ENCODE peak calls at places on chromosomes 6 and 20, in seven cellular contexts. One of them, this sample, is unnamed.

GRCh38 chr20:14744723-14745122 is 407.3 kb upstream of the FLRT3 start:
- DNase-seq in neuronal stem cell: no peak
- DNase-seq in right atrium auricular region: no peak
- DNase-seq in upper lobe of right lung: no peak
- DNase-seq in MM.1S: no peak
- DNase-seq in mesendoderm: no peak
- DNase-seq in Peyer's patch: no peak
- DNase-seq in this sample: no peak

GRCh38 chr6:56040271-56040670 is 164.9 kb upstream of the BMP5 start:
- DNase-seq in MM.1S: peak
- DNase-seq in Peyer's patch: no peak
- DNase-seq in mesendoderm: no peak
- DNase-seq in upper lobe of right lung: no peak
- DNase-seq in right atrium auricular region: no peak
- DNase-seq in neuronal stem cell: no peak
- DNase-seq in this sample: no peak

GRCh38 chr6:6886886-6887285 is 220.9 kb upstream of the RREB1 start:
- DNase-seq in right atrium auricular region: no peak
- DNase-seq in neuronal stem cell: no peak
- DNase-seq in upper lobe of right lung: no peak
- DNase-seq in mesendoderm: no peak
- DNase-seq in Peyer's patch: no peak
- DNase-seq in MM.1S: no peak
- DNase-seq in this sample: no peak

GRCh38 chr6:33410711-33411631 is at the start of gene PHF1:
- DNase-seq in mesendoderm: no peak
- DNase-seq in neuronal stem cell: no peak
- DNase-seq in MM.1S: no peak
- DNase-seq in Peyer's patch: peak
- DNase-seq in right atrium auricular region: no peak
- DNase-seq in upper lobe of right lung: no peak
- DNase-seq in this sample: no peak

GRCh38 chr20:12394786-12395185 is 477.1 kb downstream of the BTBD3 start:
- DNase-seq in neuronal stem cell: no peak
- DNase-seq in upper lobe of right lung: no peak
- DNase-seq in right atrium auricular region: no peak
- DNase-seq in mesendoderm: peak
- DNase-seq in Peyer's patch: no peak
- DNase-seq in MM.1S: peak
- DNase-seq in this sample: no peak

GRCh38 chr6:135182993-135183531 is 2.0 kb downstream of the MYB start:
- DNase-seq in neuronal stem cell: peak
- DNase-seq in MM.1S: peak
- DNase-seq in mesendoderm: peak
- DNase-seq in right atrium auricular region: no peak
- DNase-seq in upper lobe of right lung: peak
- DNase-seq in Peyer's patch: peak
- DNase-seq in this sample: no peak

GRCh38 chr6:33375143-33375649 is 16.4 kb upstream of the KIFC1 start:
- DNase-seq in mesendoderm: no peak
- DNase-seq in neuronal stem cell: no peak
- DNase-seq in MM.1S: no peak
- DNase-seq in upper lobe of right lung: peak
- DNase-seq in right atrium auricular region: peak
- DNase-seq in Peyer's patch: no peak
- DNase-seq in this sample: peak

GRCh38 chr6:6588064-6588923 is at the start of gene LY86:
- DNase-seq in mesendoderm: no peak
- DNase-seq in neuronal stem cell: no peak
- DNase-seq in right atrium auricular region: no peak
- DNase-seq in MM.1S: peak
- DNase-seq in Peyer's patch: peak
- DNase-seq in upper lobe of right lung: no peak
- DNase-seq in this sample: no peak

GRCh38 chr6:68575765-68576439 is 59.2 kb upstream of the ADGRB3 start:
- DNase-seq in MM.1S: peak
- DNase-seq in upper lobe of right lung: peak
- DNase-seq in neuronal stem cell: no peak
- DNase-seq in mesendoderm: peak
- DNase-seq in right atrium auricular region: no peak
- DNase-seq in Peyer's patch: no peak
- DNase-seq in this sample: peak

GRCh38 chr6:167968091-167968490 is 29.4 kb upstream of the KIF25 start:
- DNase-seq in Peyer's patch: no peak
- DNase-seq in upper lobe of right lung: no peak
- DNase-seq in neuronal stem cell: no peak
- DNase-seq in mesendoderm: peak
- DNase-seq in MM.1S: no peak
- DNase-seq in right atrium auricular region: no peak
- DNase-seq in this sample: no peak

DNA sequence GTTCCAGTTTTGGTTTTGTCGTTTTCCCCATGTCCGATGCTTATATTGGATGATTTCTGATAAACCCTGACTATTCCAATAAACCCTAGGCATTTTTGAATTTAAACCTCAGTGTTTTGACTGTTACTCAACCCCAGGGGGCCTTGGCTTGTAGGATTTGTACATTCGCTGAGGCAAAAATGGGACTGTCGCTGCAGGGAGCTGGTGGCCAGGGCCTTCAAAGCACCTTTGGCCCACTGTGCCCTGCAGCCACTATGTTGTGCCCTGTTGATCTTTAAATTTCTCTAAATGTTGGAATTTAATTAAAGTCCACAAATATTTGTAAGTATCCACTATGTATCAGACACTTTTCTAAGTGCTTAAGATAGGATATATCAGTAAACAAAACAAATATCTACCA is 9.5 kb upstream of the NOL7 start:
- DNase-seq in MM.1S: no peak
- DNase-seq in neuronal stem cell: no peak
- DNase-seq in right atrium auricular region: no peak
- DNase-seq in Peyer's patch: no peak
- DNase-seq in mesendoderm: no peak
- DNase-seq in upper lobe of right lung: no peak
- DNase-seq in this sample: no peak
- H3K4me3 ChIP-seq in MM.1S: no peak
- H3K4me3 ChIP-seq in neuronal stem cell: no peak
- H3K4me3 ChIP-seq in right atrium auricular region: no peak
- H3K4me3 ChIP-seq in Peyer's patch: no peak
- H3K4me3 ChIP-seq in mesendoderm: no peak
- H3K4me3 ChIP-seq in upper lobe of right lung: no peak
- H3K4me3 ChIP-seq in this sample: no peak

GRCh38 chr20:61885759-61886715 is 179.6 kb downstream of the TAF4 start:
- DNase-seq in right atrium auricular region: no peak
- DNase-seq in mesendoderm: no peak
- DNase-seq in upper lobe of right lung: no peak
- DNase-seq in MM.1S: no peak
- DNase-seq in Peyer's patch: no peak
- DNase-seq in neuronal stem cell: no peak
- DNase-seq in this sample: no peak
- H3K4me3 ChIP-seq in right atrium auricular region: no peak
- H3K4me3 ChIP-seq in mesendoderm: no peak
- H3K4me3 ChIP-seq in upper lobe of right lung: no peak
- H3K4me3 ChIP-seq in MM.1S: no peak
- H3K4me3 ChIP-seq in Peyer's patch: no peak
- H3K4me3 ChIP-seq in neuronal stem cell: no peak
- H3K4me3 ChIP-seq in this sample: no peak

DNA sequence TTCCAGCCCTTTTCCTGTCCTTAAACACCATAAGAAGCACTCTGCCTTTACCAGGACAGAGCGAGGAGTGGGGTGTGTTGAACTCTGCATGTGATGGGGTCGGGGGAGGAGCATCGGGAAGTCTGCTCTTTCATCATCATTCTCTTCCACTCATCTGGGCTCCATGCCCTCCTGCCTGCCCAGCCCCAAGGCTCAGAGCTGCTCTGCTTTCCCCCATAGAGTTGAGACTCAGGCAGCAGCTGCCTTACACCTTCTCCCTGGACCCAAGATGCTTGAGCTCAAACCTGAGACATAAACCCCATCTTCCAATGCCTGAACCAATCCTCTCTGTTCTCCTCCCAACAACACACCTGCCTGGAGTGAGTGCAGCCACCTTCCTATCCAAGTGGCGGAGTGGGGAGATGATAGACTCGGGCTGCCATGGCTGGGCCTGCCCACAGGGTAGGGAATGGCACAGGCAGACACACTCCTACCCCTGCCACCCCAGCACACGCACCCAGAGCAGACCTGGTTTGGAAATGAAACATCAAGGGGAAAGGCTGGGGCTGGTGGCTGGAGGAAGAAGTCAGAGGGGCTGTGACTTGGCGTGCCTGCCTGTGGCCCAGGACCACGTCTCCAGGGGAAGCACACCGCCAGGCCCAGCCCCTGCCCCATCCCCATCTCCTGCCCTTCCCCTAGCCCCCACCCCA is 28.4 kb downstream of the TFEB start:
- DNase-seq in MM.1S: no peak
- DNase-seq in neuronal stem cell: no peak
- DNase-seq in Peyer's patch: peak
- DNase-seq in right atrium auricular region: peak
- DNase-seq in upper lobe of right lung: no peak
- DNase-seq in mesendoderm: no peak
- DNase-seq in this sample: peak
- H3K4me3 ChIP-seq in MM.1S: no peak
- H3K4me3 ChIP-seq in neuronal stem cell: no peak
- H3K4me3 ChIP-seq in Peyer's patch: peak
- H3K4me3 ChIP-seq in right atrium auricular region: no peak
- H3K4me3 ChIP-seq in upper lobe of right lung: no peak
- H3K4me3 ChIP-seq in mesendoderm: no peak
- H3K4me3 ChIP-seq in this sample: no peak

GRCh38 chr20:51374961-51375360 is 167.6 kb downstream of the NFATC2 start:
- DNase-seq in neuronal stem cell: no peak
- DNase-seq in Peyer's patch: no peak
- DNase-seq in MM.1S: no peak
- DNase-seq in right atrium auricular region: no peak
- DNase-seq in upper lobe of right lung: peak
- DNase-seq in mesendoderm: no peak
- DNase-seq in this sample: peak

GRCh38 chr20:51376121-51376520 is 166.4 kb downstream of the NFATC2 start:
- DNase-seq in Peyer's patch: no peak
- DNase-seq in upper lobe of right lung: no peak
- DNase-seq in right atrium auricular region: no peak
- DNase-seq in MM.1S: no peak
- DNase-seq in mesendoderm: peak
- DNase-seq in neuronal stem cell: no peak
- DNase-seq in this sample: no peak

GRCh38 chr20:51378171-51378928 is 164.2 kb downstream of the NFATC2 start:
- DNase-seq in neuronal stem cell: no peak
- DNase-seq in right atrium auricular region: no peak
- DNase-seq in mesendoderm: peak
- DNase-seq in MM.1S: no peak
- DNase-seq in Peyer's patch: no peak
- DNase-seq in upper lobe of right lung: peak
- DNase-seq in this sample: peak

GRCh38 chr20:51375561-51375960 is 167.0 kb downstream of the NFATC2 start:
- DNase-seq in neuronal stem cell: no peak
- DNase-seq in upper lobe of right lung: peak
- DNase-seq in right atrium auricular region: no peak
- DNase-seq in mesendoderm: no peak
- DNase-seq in Peyer's patch: no peak
- DNase-seq in MM.1S: no peak
- DNase-seq in this sample: peak

GRCh38 chr20:51377132-51377531 is 165.4 kb downstream of the NFATC2 start:
- DNase-seq in upper lobe of right lung: peak
- DNase-seq in Peyer's patch: no peak
- DNase-seq in neuronal stem cell: no peak
- DNase-seq in mesendoderm: no peak
- DNase-seq in right atrium auricular region: no peak
- DNase-seq in MM.1S: no peak
- DNase-seq in this sample: peak
- H3K4me3 ChIP-seq in upper lobe of right lung: no peak
- H3K4me3 ChIP-seq in Peyer's patch: no peak
- H3K4me3 ChIP-seq in neuronal stem cell: no peak
- H3K4me3 ChIP-seq in mesendoderm: no peak
- H3K4me3 ChIP-seq in right atrium auricular region: no peak
- H3K4me3 ChIP-seq in MM.1S: no peak
- H3K4me3 ChIP-seq in this sample: no peak

GRCh38 chr20:35226126-35226774 is at the start of gene MMP24:
- DNase-seq in neuronal stem cell: no peak
- DNase-seq in upper lobe of right lung: no peak
- DNase-seq in right atrium auricular region: no peak
- DNase-seq in MM.1S: no peak
- DNase-seq in Peyer's patch: no peak
- DNase-seq in mesendoderm: peak
- DNase-seq in this sample: no peak
- H3K4me3 ChIP-seq in neuronal stem cell: peak
- H3K4me3 ChIP-seq in upper lobe of right lung: peak
- H3K4me3 ChIP-seq in right atrium auricular region: peak
- H3K4me3 ChIP-seq in MM.1S: no peak
- H3K4me3 ChIP-seq in Peyer's patch: peak
- H3K4me3 ChIP-seq in mesendoderm: no peak
- H3K4me3 ChIP-seq in this sample: peak

DNA sequence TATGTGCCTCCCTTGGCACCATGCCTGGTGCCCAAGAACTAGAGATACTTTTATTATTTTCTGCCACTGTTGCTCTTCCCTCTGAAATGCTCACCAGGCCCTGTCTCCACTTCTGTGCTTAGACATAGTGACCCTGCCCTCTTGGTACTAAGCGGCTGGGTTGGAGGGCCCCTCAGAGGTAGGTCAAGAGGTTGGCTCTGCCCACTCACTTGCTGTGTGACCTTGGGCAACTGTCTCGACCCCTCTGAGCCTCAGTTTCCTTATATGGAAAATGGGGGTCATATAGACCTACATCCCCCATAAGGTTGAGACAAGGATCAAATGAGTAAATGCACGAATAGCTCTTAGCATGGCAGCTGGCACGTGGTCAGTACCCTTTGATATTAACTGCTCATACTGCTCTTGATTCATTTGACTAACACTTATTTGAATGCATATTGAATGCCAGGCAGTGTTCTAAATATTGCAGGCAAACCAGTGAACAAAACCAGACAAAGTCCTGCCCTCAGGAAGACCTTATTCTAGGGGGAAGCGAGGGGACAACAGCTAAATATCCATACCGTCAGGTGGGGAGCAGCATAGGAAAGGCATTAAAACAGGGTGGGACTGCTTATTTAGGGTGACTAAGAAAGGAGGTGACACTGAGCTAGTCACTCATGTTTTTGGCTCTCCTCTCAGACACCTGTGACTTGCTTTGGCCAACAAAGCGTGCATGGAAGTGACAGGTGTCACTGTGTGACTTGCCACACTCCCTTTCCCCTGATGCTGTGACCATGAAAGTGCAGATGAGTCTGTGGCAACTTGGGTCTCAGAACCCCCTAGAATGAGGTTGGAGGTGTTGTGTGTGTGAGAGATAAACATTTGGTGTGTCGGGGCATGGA is 14.3 kb upstream of the SPO11 start:
- DNase-seq in neuronal stem cell: no peak
- DNase-seq in Peyer's patch: no peak
- DNase-seq in mesendoderm: no peak
- DNase-seq in right atrium auricular region: no peak
- DNase-seq in MM.1S: no peak
- DNase-seq in upper lobe of right lung: no peak
- DNase-seq in this sample: no peak
- H3K4me3 ChIP-seq in neuronal stem cell: no peak
- H3K4me3 ChIP-seq in Peyer's patch: no peak
- H3K4me3 ChIP-seq in mesendoderm: no peak
- H3K4me3 ChIP-seq in right atrium auricular region: no peak
- H3K4me3 ChIP-seq in MM.1S: no peak
- H3K4me3 ChIP-seq in upper lobe of right lung: no peak
- H3K4me3 ChIP-seq in this sample: no peak

GRCh38 chr20:10489853-10490627 is 54.9 kb downstream of the SLX4IP start:
- DNase-seq in mesendoderm: no peak
- DNase-seq in neuronal stem cell: no peak
- DNase-seq in Peyer's patch: no peak
- DNase-seq in right atrium auricular region: no peak
- DNase-seq in MM.1S: no peak
- DNase-seq in upper lobe of right lung: no peak
- DNase-seq in this sample: no peak
- H3K4me3 ChIP-seq in mesendoderm: no peak
- H3K4me3 ChIP-seq in neuronal stem cell: no peak
- H3K4me3 ChIP-seq in Peyer's patch: no peak
- H3K4me3 ChIP-seq in right atrium auricular region: no peak
- H3K4me3 ChIP-seq in MM.1S: no peak
- H3K4me3 ChIP-seq in upper lobe of right lung: no peak
- H3K4me3 ChIP-seq in this sample: no peak

This sample was measured in sigmoid colon.